ENCODE peak calls at places on chromosomes 2 and 18, in eight cellular contexts. One of them, this sample, is unnamed.

GRCh38 chr2:157825885-157826284 is 50.2 kb downstream of the ACVR1 start:
- DNase-seq in HS-5: no peak
- DNase-seq in breast epithelium: no peak
- DNase-seq in GM10248: no peak
- DNase-seq in Panc1: no peak
- DNase-seq in T-helper 2 cell: no peak
- DNase-seq in head of caudate nucleus: no peak
- DNase-seq in B cell: no peak
- DNase-seq in this sample: no peak

GRCh38 chr2:190849774-190850173 is 30.8 kb upstream of the GLS start:
- DNase-seq in head of caudate nucleus: no peak
- DNase-seq in GM10248: no peak
- DNase-seq in breast epithelium: no peak
- DNase-seq in B cell: no peak
- DNase-seq in Panc1: no peak
- DNase-seq in T-helper 2 cell: no peak
- DNase-seq in HS-5: peak; percentile 84
- DNase-seq in this sample: no peak

GRCh38 chr2:215870088-215870490 is 143.3 kb downstream of the MREG start:
- DNase-seq in head of caudate nucleus: no peak
- DNase-seq in Panc1: no peak
- DNase-seq in GM10248: no peak
- DNase-seq in T-helper 2 cell: no peak
- DNase-seq in B cell: no peak
- DNase-seq in HS-5: no peak
- DNase-seq in breast epithelium: no peak
- DNase-seq in this sample: no peak

GRCh38 chr18:42614619-42615293 is 500.7 kb downstream of the RIT2 start:
- DNase-seq in GM10248: no peak
- DNase-seq in B cell: no peak
- DNase-seq in T-helper 2 cell: no peak
- DNase-seq in head of caudate nucleus: peak; percentile 44
- DNase-seq in HS-5: no peak
- DNase-seq in breast epithelium: no peak
- DNase-seq in Panc1: no peak
- DNase-seq in this sample: no peak

GRCh38 chr2:230319211-230319862 is 7.7 kb upstream of the SP140L start:
- DNase-seq in B cell: peak; percentile 73
- DNase-seq in breast epithelium: no peak
- DNase-seq in head of caudate nucleus: no peak
- DNase-seq in GM10248: peak; percentile 60
- DNase-seq in T-helper 2 cell: no peak
- DNase-seq in Panc1: no peak
- DNase-seq in HS-5: no peak
- DNase-seq in this sample: peak; percentile 82

GRCh38 chr2:18645315-18645714 is 55.9 kb upstream of the NT5C1B start:
- DNase-seq in head of caudate nucleus: no peak
- DNase-seq in HS-5: no peak
- DNase-seq in Panc1: no peak
- DNase-seq in B cell: no peak
- DNase-seq in T-helper 2 cell: no peak
- DNase-seq in breast epithelium: no peak
- DNase-seq in GM10248: no peak
- DNase-seq in this sample: no peak

GRCh38 chr18:35861367-35862114 is 110.9 kb upstream of the RMP24 start:
- DNase-seq in B cell: no peak
- DNase-seq in breast epithelium: no peak
- DNase-seq in Panc1: no peak
- DNase-seq in head of caudate nucleus: no peak
- DNase-seq in HS-5: no peak
- DNase-seq in GM10248: no peak
- DNase-seq in T-helper 2 cell: no peak
- DNase-seq in this sample: no peak

GRCh38 chr2:217824223-217824622 is 178.6 kb downstream of the TNS1 start:
- DNase-seq in Panc1: no peak
- DNase-seq in T-helper 2 cell: no peak
- DNase-seq in breast epithelium: no peak
- DNase-seq in HS-5: no peak
- DNase-seq in head of caudate nucleus: no peak
- DNase-seq in B cell: no peak
- DNase-seq in GM10248: no peak
- DNase-seq in this sample: no peak

GRCh38 chr2:224195954-224196571 is 157.0 kb upstream of the SERPINE2 start:
- DNase-seq in Panc1: no peak
- DNase-seq in T-helper 2 cell: no peak
- DNase-seq in B cell: no peak
- DNase-seq in head of caudate nucleus: peak; percentile 31
- DNase-seq in breast epithelium: no peak
- DNase-seq in HS-5: no peak
- DNase-seq in GM10248: no peak
- DNase-seq in this sample: no peak

GRCh38 chr2:196607073-196607472 is 32.4 kb upstream of the CCDC150 start:
- DNase-seq in B cell: no peak
- DNase-seq in Panc1: no peak
- DNase-seq in HS-5: no peak
- DNase-seq in GM10248: no peak
- DNase-seq in head of caudate nucleus: no peak
- DNase-seq in T-helper 2 cell: no peak
- DNase-seq in breast epithelium: no peak
- DNase-seq in this sample: no peak

GRCh38 chr2:151306621-151307020 is 17.2 kb upstream of the NMI start:
- DNase-seq in breast epithelium: no peak
- DNase-seq in head of caudate nucleus: no peak
- DNase-seq in B cell: no peak
- DNase-seq in GM10248: no peak
- DNase-seq in T-helper 2 cell: no peak
- DNase-seq in HS-5: peak; percentile 45
- DNase-seq in Panc1: no peak
- DNase-seq in this sample: no peak

GRCh38 chr2:226336283-226336682 is 463.3 kb downstream of the IRS1 start:
- DNase-seq in head of caudate nucleus: no peak
- DNase-seq in breast epithelium: no peak
- DNase-seq in T-helper 2 cell: no peak
- DNase-seq in B cell: no peak
- DNase-seq in GM10248: no peak
- DNase-seq in HS-5: no peak
- DNase-seq in Panc1: no peak
- DNase-seq in this sample: no peak

GRCh38 chr18:2656237-2657042 is 914 bp downstream of the SMCHD1 start:
- DNase-seq in Panc1: no peak
- DNase-seq in head of caudate nucleus: no peak
- DNase-seq in breast epithelium: peak; percentile 58
- DNase-seq in GM10248: no peak
- DNase-seq in B cell: peak; percentile 38
- DNase-seq in HS-5: no peak
- DNase-seq in T-helper 2 cell: peak; percentile 40
- DNase-seq in this sample: peak; percentile 39

GRCh38 chr2:136025057-136025973 is 39.9 kb upstream of the DARS1 start:
- DNase-seq in breast epithelium: peak; percentile 62
- DNase-seq in T-helper 2 cell: no peak
- DNase-seq in GM10248: peak; percentile 73
- DNase-seq in Panc1: no peak
- DNase-seq in B cell: peak; percentile 25
- DNase-seq in HS-5: no peak
- DNase-seq in head of caudate nucleus: peak; percentile 76
- DNase-seq in this sample: no peak

GRCh38 chr2:232516556-232516955 is 3.6 kb upstream of the PRSS56 start:
- DNase-seq in head of caudate nucleus: no peak
- DNase-seq in breast epithelium: no peak
- DNase-seq in B cell: no peak
- DNase-seq in GM10248: no peak
- DNase-seq in T-helper 2 cell: no peak
- DNase-seq in HS-5: no peak
- DNase-seq in Panc1: no peak
- DNase-seq in this sample: no peak

GRCh38 chr2:239539776-239540100 is 138.9 kb upstream of the HDAC4 start:
- DNase-seq in HS-5: no peak
- DNase-seq in head of caudate nucleus: no peak
- DNase-seq in Panc1: no peak
- DNase-seq in GM10248: no peak
- DNase-seq in B cell: no peak
- DNase-seq in breast epithelium: peak; percentile 19
- DNase-seq in T-helper 2 cell: no peak
- DNase-seq in this sample: no peak

GRCh38 chr18:3368193-3368592 is 81.8 kb upstream of the TGIF1 start:
- DNase-seq in B cell: no peak
- DNase-seq in head of caudate nucleus: no peak
- DNase-seq in T-helper 2 cell: no peak
- DNase-seq in breast epithelium: no peak
- DNase-seq in HS-5: peak; percentile 58
- DNase-seq in Panc1: no peak
- DNase-seq in GM10248: no peak
- DNase-seq in this sample: no peak

GRCh38 chr2:60818272-60818671 is 62.2 kb downstream of the PAPOLG start:
- DNase-seq in Panc1: no peak
- DNase-seq in T-helper 2 cell: peak; percentile 28
- DNase-seq in B cell: peak; percentile 36
- DNase-seq in GM10248: no peak
- DNase-seq in breast epithelium: no peak
- DNase-seq in head of caudate nucleus: no peak
- DNase-seq in HS-5: no peak
- DNase-seq in this sample: peak; percentile 40

GRCh38 chr2:122366427-122366826 is 611.0 kb downstream of the TSN start:
- DNase-seq in HS-5: no peak
- DNase-seq in T-helper 2 cell: no peak
- DNase-seq in head of caudate nucleus: no peak
- DNase-seq in B cell: no peak
- DNase-seq in breast epithelium: no peak
- DNase-seq in GM10248: no peak
- DNase-seq in Panc1: no peak
- DNase-seq in this sample: no peak

GRCh38 chr2:174326880-174327558 is 7.7 kb upstream of the SP9 start:
- DNase-seq in breast epithelium: no peak
- DNase-seq in Panc1: no peak
- DNase-seq in T-helper 2 cell: no peak
- DNase-seq in B cell: peak; percentile 58
- DNase-seq in HS-5: no peak
- DNase-seq in head of caudate nucleus: no peak
- DNase-seq in GM10248: no peak
- DNase-seq in this sample: no peak

GRCh38 chr2:169741-170140 is 94.1 kb downstream of the SH3YL1 start:
- DNase-seq in Panc1: no peak
- DNase-seq in breast epithelium: no peak
- DNase-seq in B cell: no peak
- DNase-seq in T-helper 2 cell: no peak
- DNase-seq in GM10248: no peak
- DNase-seq in HS-5: no peak
- DNase-seq in head of caudate nucleus: no peak
- DNase-seq in this sample: no peak

GRCh38 chr2:96105152-96105915 is 11.0 kb downstream of the ADRA2B start:
- DNase-seq in head of caudate nucleus: no peak
- DNase-seq in GM10248: no peak
- DNase-seq in HS-5: no peak
- DNase-seq in T-helper 2 cell: no peak
- DNase-seq in breast epithelium: no peak
- DNase-seq in Panc1: no peak
- DNase-seq in B cell: no peak
- DNase-seq in this sample: no peak

GRCh38 chr2:96551605-96552283 is 15.2 kb downstream of the ARID5A start:
- DNase-seq in T-helper 2 cell: no peak
- DNase-seq in Panc1: no peak
- DNase-seq in B cell: no peak
- DNase-seq in breast epithelium: no peak
- DNase-seq in GM10248: no peak
- DNase-seq in head of caudate nucleus: no peak
- DNase-seq in HS-5: no peak
- DNase-seq in this sample: no peak

GRCh38 chr2:221370076-221370941 is 201.8 kb downstream of the EPHA4 start:
- DNase-seq in B cell: no peak
- DNase-seq in T-helper 2 cell: no peak
- DNase-seq in head of caudate nucleus: no peak
- DNase-seq in Panc1: no peak
- DNase-seq in HS-5: no peak
- DNase-seq in GM10248: no peak
- DNase-seq in breast epithelium: no peak
- DNase-seq in this sample: no peak

GRCh38 chr2:144325086-144325485 is 194.8 kb downstream of the ZEB2 start:
- DNase-seq in HS-5: no peak
- DNase-seq in Panc1: no peak
- DNase-seq in B cell: no peak
- DNase-seq in GM10248: no peak
- DNase-seq in T-helper 2 cell: no peak
- DNase-seq in head of caudate nucleus: no peak
- DNase-seq in breast epithelium: no peak
- DNase-seq in this sample: no peak

GRCh38 chr2:150303281-150303680 is 184.2 kb downstream of the RND3 start:
- DNase-seq in B cell: no peak
- DNase-seq in Panc1: no peak
- DNase-seq in head of caudate nucleus: no peak
- DNase-seq in HS-5: no peak
- DNase-seq in GM10248: no peak
- DNase-seq in breast epithelium: no peak
- DNase-seq in T-helper 2 cell: no peak
- DNase-seq in this sample: no peak

GRCh38 chr2:241981076-241981700 is 111.7 kb downstream of the RTP5 start:
- DNase-seq in B cell: no peak
- DNase-seq in head of caudate nucleus: no peak
- DNase-seq in T-helper 2 cell: no peak
- DNase-seq in GM10248: no peak
- DNase-seq in HS-5: no peak
- DNase-seq in Panc1: no peak
- DNase-seq in breast epithelium: no peak
- DNase-seq in this sample: no peak

GRCh38 chr2:46489430-46489829 is 10.1 kb downstream of the TMEM247 start:
- DNase-seq in HS-5: no peak
- DNase-seq in GM10248: no peak
- DNase-seq in head of caudate nucleus: no peak
- DNase-seq in Panc1: no peak
- DNase-seq in B cell: no peak
- DNase-seq in T-helper 2 cell: no peak
- DNase-seq in breast epithelium: no peak
- DNase-seq in this sample: no peak

GRCh38 chr2:88187038-88187676 is 17.0 kb downstream of the THNSL2 start:
- DNase-seq in GM10248: peak; percentile 47
- DNase-seq in head of caudate nucleus: peak; percentile 67
- DNase-seq in T-helper 2 cell: no peak
- DNase-seq in B cell: peak; percentile 25
- DNase-seq in HS-5: no peak
- DNase-seq in Panc1: peak; percentile 30
- DNase-seq in breast epithelium: no peak
- DNase-seq in this sample: no peak

GRCh38 chr18:74040459-74041332 is 106.9 kb downstream of the FBXO15 start:
- DNase-seq in T-helper 2 cell: peak; percentile 36
- DNase-seq in head of caudate nucleus: no peak
- DNase-seq in B cell: peak; percentile 56
- DNase-seq in GM10248: peak; percentile 70
- DNase-seq in HS-5: no peak
- DNase-seq in Panc1: no peak
- DNase-seq in breast epithelium: no peak
- DNase-seq in this sample: peak; percentile 62

This sample was measured in CD8-positive, alpha-beta T cell.